ENCODE peak calls at places on chromosome 18, in four cellular contexts. B, C, X and O are unnamed samples. For H3K4me1, the result is how much of the 10 kb centered on the place peaks cover.

GRCh38 chr18:44458777-44459176 is 221.9 kb upstream of the SETBP1 start:
- DNase-seq in B (peak), C (no peak), X (peak), O (peak)

GRCh38 chr18:63553117-63553516 is 10.9 kb downstream of the SERPINB12 start:
- DNase-seq in B (peak), C (no peak), X (peak), O (peak)

GRCh38 chr18:79954791-79955190 is 3.3 kb upstream of the SLC66A2 start:
- DNase-seq in B (no peak), C (peak), X (no peak), O (no peak)

GRCh38 chr18:7758764-7759163 is 191.6 kb downstream of the PTPRM start:
- DNase-seq in B (no peak), C (no peak), X (no peak), O (no peak)

GRCh38 chr18:28171837-28172236 is 5.1 kb downstream of the CDH2 start:
- DNase-seq in B (no peak), C (no peak), X (no peak), O (no peak)

GRCh38 chr18:47838396-47838795 is 92.1 kb downstream of the SMAD2 start:
- DNase-seq in B (no peak), C (no peak), X (no peak), O (no peak)

GRCh38 chr18:62982600-62983251 is 267.4 kb downstream of the PHLPP1 start:
- DNase-seq in B (peak), C (peak), X (peak), O (peak)

GRCh38 chr18:59846814-59847490 is 52.8 kb upstream of the PMAIP1 start:
- DNase-seq in B (peak), C (no peak), X (peak), O (peak)

GRCh38 chr18:457120-457519 is 43.4 kb downstream of the COLEC12 start:
- DNase-seq in B (peak), C (peak), X (peak), O (no peak)

GRCh38 chr18:12085786-12086185 is 7.9 kb upstream of the ANKRD62 start:
- DNase-seq in B (no peak), C (no peak), X (no peak), O (no peak)

GRCh38 chr18:9562584-9562983 is 51.8 kb downstream of the PPP4R1 start:
- DNase-seq in B (peak), C (no peak), X (no peak), O (no peak)

GRCh38 chr18:43819873-43820272 is 542.6 kb upstream of the SYT4 start:
- DNase-seq in B (no peak), C (no peak), X (no peak), O (no peak)

GRCh38 chr18:41745166-41746049 is 209.6 kb upstream of the PIK3C3 start:
- DNase-seq in B (peak), C (peak), X (peak), O (peak)

GRCh38 chr18:76564636-76565237 is 69.7 kb upstream of the ZNF516 start:
- DNase-seq in B (no peak), C (no peak), X (no peak), O (no peak)

GRCh38 chr18:25005602-25006375 is 346.2 kb downstream of the ZNF521 start:
- DNase-seq in B (peak), C (no peak), X (peak), O (no peak)

GRCh38 chr18:79493211-79493800 is 97.6 kb downstream of the NFATC1 start:
- DNase-seq in B (no peak), C (no peak), X (no peak), O (no peak)

GRCh38 chr18:21453512-21453862 is 147.0 kb downstream of the ESCO1 start:
- DNase-seq in B (no peak), C (no peak), X (peak), O (peak)

GRCh38 chr18:42039396-42039795 is 84.4 kb downstream of the PIK3C3 start:
- DNase-seq in B (no peak), C (no peak), X (no peak), O (no peak)

GRCh38 chr18:30175621-30176225 is 866.8 kb downstream of the DSC3 start:
- DNase-seq in B (no peak), C (no peak), X (no peak), O (no peak)

GRCh38 chr18:62335494-62335893 is 10.4 kb downstream of the TNFRSF11A start:
- DNase-seq in B (no peak), C (no peak), X (no peak), O (no peak)

GRCh38 chr18:11849845-11850747 is 1.1 kb upstream of the CHMP1B start:
- DNase-seq in B (peak), C (peak), X (peak), O (peak)

GRCh38 chr18:12041561-12041960 is 52.1 kb upstream of the ANKRD62 start:
- DNase-seq in B (peak), C (no peak), X (peak), O (peak)

GRCh38 chr18:44637210-44638051 is 43.3 kb upstream of the SETBP1 start:
- DNase-seq in B (no peak), C (peak), X (peak), O (peak)

GRCh38 chr18:44579028-44579692 is 101.5 kb upstream of the SETBP1 start:
- DNase-seq in B (peak), C (peak), X (peak), O (peak)

GRCh38 chr18:33567705-33568104 is 10.3 kb upstream of the ASXL3 start:
- DNase-seq in B (no peak), C (no peak), X (no peak), O (no peak)

GRCh38 chr18:27970321-27970720 is 206.6 kb downstream of the CDH2 start:
- DNase-seq in B (no peak), C (no peak), X (no peak), O (no peak)

GRCh38 chr18:9094307-9095226 is 7.9 kb upstream of the NDUFV2 start:
- DNase-seq in B (peak), C (no peak), X (peak), O (peak)

GRCh38 chr18:30512872-30513271 is 529.7 kb downstream of the DSC3 start:
- DNase-seq in B (no peak), C (no peak), X (no peak), O (no peak)

GRCh38 chr18:79764131-79764530 is 33.6 kb upstream of the KCNG2 start:
- DNase-seq in B (no peak), C (no peak), X (no peak), O (no peak)

GRCh38 chr18:25604909-25605247 is 252.9 kb upstream of the ZNF521 start:
- DNase-seq in B (no peak), C (no peak), X (no peak), O (no peak)

GRCh38 chr18:69951182-69951581 is 3.5 kb upstream of the CD226 start:
- DNase-seq in B (peak), C (no peak), X (peak), O (peak)

GRCh38 chr18:10771053-10771709 is 245.4 kb downstream of the NAPG start:
- DNase-seq in B (peak), C (no peak), X (peak), O (no peak)

GRCh38 chr18:37355772-37356171 is 209.8 kb downstream of the CELF4 start:
- DNase-seq in B (no peak), C (no peak), X (no peak), O (no peak)

GRCh38 chr18:79516441-79516931 is 120.8 kb downstream of the NFATC1 start:
- DNase-seq in B (no peak), C (no peak), X (no peak), O (no peak)

GRCh38 chr18:11665146-11665545 is 23.9 kb upstream of the GNAL start:
- DNase-seq in B (no peak), C (no peak), X (no peak), O (no peak)

DNA sequence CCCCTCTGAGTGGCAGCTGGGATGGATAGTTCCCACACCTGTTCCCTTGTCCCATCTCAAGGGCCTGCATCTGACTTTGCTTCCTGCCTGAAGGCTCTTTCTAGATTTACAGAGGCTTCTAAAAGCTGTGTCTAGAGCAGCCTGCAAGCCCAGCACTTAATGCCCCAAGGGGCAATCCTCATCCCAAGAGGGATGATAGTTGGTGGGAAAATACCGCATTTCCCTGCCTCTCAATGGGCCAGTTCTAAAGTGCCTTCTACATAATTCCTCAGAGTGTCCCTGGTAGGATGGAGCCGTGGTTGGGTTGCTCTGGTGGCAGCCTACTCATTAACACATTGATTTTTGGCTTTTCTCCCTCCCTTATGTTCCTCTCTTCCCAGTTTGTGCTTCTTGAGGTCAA is 29.5 kb downstream of the LAMA3 start:
- DNase-seq in B (no peak), C (no peak), X (no peak), O (no peak)
- H3K4me1 ChIP-seq in B (under half), C (under half), X (under half), O (under half)

DNA sequence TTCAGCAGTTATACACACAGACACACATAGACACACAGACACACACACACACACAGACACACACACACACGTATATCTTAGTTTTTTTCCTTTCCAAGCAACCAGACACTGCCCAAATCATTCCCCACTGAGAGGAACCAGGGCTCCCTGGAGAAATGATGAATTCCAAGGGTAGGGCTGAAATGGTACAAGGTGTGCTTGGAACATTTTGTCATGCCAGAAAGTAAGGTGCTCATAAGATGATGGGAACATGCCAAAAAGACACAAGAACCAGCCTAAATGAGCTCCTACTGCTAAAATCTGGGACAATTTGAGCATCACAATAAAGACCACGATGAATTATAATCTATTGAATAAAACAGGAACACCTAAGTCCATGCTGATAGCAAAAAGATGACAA is 103.3 kb downstream of the MEP1B start:
- DNase-seq in B (no peak), C (no peak), X (no peak), O (no peak)
- H2AFZ ChIP-seq in B (no peak), C (no peak), X (no peak), O (no peak)

DNA sequence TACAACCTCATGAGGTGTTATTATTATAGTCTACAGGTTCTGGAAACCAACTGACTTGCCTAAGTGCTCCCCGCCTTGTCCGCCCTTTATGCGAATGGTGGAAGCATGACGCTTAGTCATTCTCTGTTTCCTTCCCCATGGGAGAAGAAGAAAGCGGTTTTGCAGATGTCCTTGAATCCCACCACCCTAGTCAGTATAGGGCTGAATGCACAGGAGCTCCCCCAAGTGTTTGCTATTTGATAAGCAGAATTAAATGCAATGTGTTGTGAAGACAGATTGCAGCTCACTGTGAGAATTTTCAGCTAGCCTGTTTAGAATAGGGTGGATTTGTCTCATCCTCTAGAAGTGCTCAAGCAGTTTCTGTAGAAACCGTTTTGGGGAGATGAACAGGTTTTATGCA is 652.0 kb downstream of the DCC start:
- DNase-seq in B (no peak), C (peak), X (no peak), O (no peak)
- H3K9ac ChIP-seq in B (no peak), C (no peak), X (no peak), O (no peak)

GRCh38 chr18:3162181-3162580 is 57.6 kb downstream of the MYOM1 start:
- DNase-seq in B (no peak), C (no peak), X (no peak), O (no peak)
- H3K4me1 ChIP-seq in B (under half), C (under half), X (under half), O (under half)

DNA sequence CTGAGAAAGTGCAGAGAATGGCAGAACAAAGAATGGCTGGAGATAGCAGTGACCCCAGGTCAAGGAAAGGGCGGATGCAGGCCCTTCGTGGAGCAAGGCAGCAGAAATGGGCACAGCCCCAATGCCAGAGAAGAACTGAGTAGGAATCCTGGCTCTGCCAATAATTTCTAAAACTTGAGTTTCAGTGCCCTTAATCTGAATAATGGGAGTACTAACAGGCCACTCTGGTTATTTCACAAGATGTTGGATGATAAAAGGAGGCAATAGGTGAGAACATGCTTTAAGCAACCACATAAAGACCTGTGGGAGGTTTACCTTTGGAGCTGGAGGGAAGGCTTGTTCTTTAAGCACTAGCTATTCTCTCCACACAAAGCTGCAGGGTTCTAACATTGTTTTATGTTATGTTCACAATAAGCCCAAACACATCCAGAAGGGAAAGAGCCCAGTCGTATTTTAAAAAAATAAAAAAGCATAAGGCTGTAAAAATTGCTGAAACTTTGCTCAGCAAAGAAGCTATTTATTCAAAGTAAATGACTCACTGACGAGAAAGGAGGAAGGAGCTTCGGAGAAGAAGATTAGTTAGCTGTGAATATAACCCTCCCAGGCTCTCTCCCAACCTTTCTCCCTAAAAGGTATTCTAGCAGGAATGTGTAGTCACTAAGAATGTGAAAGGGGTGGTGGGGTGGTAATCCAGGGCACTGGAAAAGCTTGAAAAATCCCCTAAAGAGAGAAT is 470.2 kb downstream of the TXNL1 start:
- DNase-seq in B (peak), C (peak), X (peak), O (peak)
- H2AFZ ChIP-seq in B (peak), C (no peak), X (peak), O (peak)

GRCh38 chr18:57527479-57528237 is 58.8 kb downstream of the FECH start:
- DNase-seq in B (no peak), C (peak), X (no peak), O (no peak)
- H3K9ac ChIP-seq in B (no peak), C (no peak), X (no peak), O (no peak)

GRCh38 chr18:35619941-35620340 is 38.4 kb downstream of the GALNT1 start:
- DNase-seq in B (no peak), C (no peak), X (no peak), O (no peak)
- H3K4me1 ChIP-seq in B (under half), C (under half), X (under half), O (under half)

GRCh38 chr18:35553300-35553699 is 28.2 kb upstream of the GALNT1 start:
- DNase-seq in B (no peak), C (no peak), X (no peak), O (no peak)

GRCh38 chr18:35547008-35547605 is 34.4 kb upstream of the GALNT1 start:
- DNase-seq in B (no peak), C (no peak), X (no peak), O (no peak)

DNA sequence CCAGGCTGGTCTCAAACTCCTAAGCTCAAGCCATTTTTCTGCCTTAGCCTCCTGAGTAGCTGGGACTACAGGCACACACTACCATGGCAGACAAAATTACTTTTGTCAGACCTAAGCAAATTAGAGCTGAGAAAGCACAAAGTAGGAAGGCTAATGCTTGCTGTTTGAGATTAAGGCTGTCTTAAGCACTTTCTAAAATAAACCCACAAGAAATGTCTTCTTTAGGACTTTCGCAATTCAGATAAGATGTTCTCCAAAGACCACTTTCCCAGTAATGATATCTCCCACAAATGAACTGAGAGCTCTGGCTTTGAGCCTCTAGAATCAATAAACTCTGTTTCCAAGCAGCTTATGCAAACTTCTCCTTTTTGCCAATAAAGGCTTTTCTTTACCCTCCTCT is 32.0 kb upstream of the GALNT1 start:
- DNase-seq in B (no peak), C (no peak), X (no peak), O (no peak)
- H2AFZ ChIP-seq in B (no peak), C (no peak), X (no peak), O (no peak)

GRCh38 chr18:5457467-5457957 is 86.3 kb downstream of the EPB41L3 start:
- DNase-seq in B (no peak), C (no peak), X (no peak), O (no peak)
- H3K9ac ChIP-seq in B (no peak), C (no peak), X (no peak), O (peak)

DNA sequence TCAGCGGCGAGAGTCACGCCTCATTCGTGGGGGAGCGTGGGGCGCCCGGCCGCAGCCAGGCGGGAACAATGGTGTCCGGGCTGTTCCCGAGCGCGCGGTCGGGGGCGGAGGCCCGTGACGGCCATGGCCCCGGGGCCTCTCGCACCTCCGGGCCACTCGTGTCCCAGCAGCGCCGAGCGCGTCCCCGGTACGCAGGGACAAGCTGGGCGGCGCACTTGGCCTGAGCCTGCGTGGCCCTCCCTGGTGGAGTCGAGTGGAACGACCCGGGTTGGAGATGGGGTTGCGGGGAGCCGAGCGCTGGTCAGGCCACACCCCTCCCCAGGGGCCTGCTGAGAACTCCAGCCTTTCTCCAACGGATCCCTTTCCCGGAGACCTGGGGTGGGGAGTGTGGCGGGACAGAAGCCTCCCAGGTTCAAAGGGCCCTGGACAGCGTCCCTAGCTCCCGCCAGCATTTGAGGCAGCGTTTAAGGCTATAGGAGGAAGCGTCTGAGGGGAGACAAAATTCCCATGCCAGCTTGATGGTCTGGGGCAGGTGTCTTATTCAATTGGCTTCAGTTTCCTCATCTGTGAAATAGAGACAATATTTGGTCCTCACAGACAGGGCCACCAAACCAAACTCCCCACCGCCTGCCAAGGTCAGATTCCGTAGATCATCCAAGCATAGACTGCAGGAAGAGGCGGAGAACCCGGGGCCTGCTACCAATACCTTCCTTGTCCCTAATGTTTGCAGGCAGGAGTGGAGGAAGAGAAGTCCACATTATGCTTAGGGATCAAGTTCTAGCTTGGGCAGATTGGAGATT is 545 bp downstream of the CNDP2 start:
- DNase-seq in B (peak), C (peak), X (peak), O (peak)
- H3K4me1 ChIP-seq in B (under half), C (under half), X (under half), O (under half)